ENCODE peak calls at places on chromosome 10, in seven cellular contexts. L, W, P, X, M, F and V are unnamed samples. For H3K4me1, the result is how much of the 10 kb centered on the place peaks cover.

GRCh38 chr10:127871631-127872010 is 21.1 kb downstream of the CLRN3 start:
- DNase-seq in W (no peak), M (no peak), F (no peak), P (no peak), L (no peak), X (no peak), V (no peak)

GRCh38 chr10:4981722-4982471 is 18.7 kb downstream of the AKR1C1 start:
- DNase-seq in X (peak), W (peak), F (peak), P (peak), M (peak), L (peak), V (peak)

GRCh38 chr10:6721480-6721879 is 141.4 kb upstream of the PRKCQ start:
- DNase-seq in P (no peak), L (no peak), W (peak), F (no peak), X (no peak), M (peak), V (peak)

GRCh38 chr10:77793831-77794230 is 132.7 kb downstream of the DLG5 start:
- DNase-seq in M (no peak), W (no peak), F (no peak), X (no peak), L (no peak), P (no peak), V (no peak)

GRCh38 chr10:615583-616152 is 73.8 kb downstream of the DIP2C start:
- DNase-seq in L (no peak), W (peak), P (no peak), X (no peak), M (no peak), F (no peak), V (no peak)

GRCh38 chr10:96585726-96586418 is 940 bp downstream of the TM9SF3 start:
- DNase-seq in L (no peak), W (peak), F (no peak), P (peak), M (peak), X (no peak), V (no peak)

GRCh38 chr10:34299105-34299611 is 515.9 kb downstream of the PARD3 start:
- DNase-seq in M (no peak), F (no peak), W (peak), L (no peak), P (no peak), X (no peak), V (peak)

GRCh38 chr10:60952067-60952845 is 8.3 kb upstream of the RHOBTB1 start:
- DNase-seq in W (no peak), P (no peak), L (no peak), M (no peak), X (no peak), F (no peak), V (no peak)

GRCh38 chr10:123156091-123156490 is 1.9 kb downstream of the BUB3 start:
- DNase-seq in F (no peak), M (no peak), X (no peak), P (no peak), W (peak), L (no peak), V (peak)

GRCh38 chr10:33803248-33803647 is 468.8 kb upstream of the NRP1 start:
- DNase-seq in M (no peak), W (peak), F (no peak), L (no peak), X (no peak), P (no peak), V (peak)

GRCh38 chr10:23534761-23535160 is 95.9 kb downstream of the OTUD1 start:
- DNase-seq in F (no peak), X (no peak), M (no peak), P (no peak), L (no peak), W (no peak), V (no peak)

DNA sequence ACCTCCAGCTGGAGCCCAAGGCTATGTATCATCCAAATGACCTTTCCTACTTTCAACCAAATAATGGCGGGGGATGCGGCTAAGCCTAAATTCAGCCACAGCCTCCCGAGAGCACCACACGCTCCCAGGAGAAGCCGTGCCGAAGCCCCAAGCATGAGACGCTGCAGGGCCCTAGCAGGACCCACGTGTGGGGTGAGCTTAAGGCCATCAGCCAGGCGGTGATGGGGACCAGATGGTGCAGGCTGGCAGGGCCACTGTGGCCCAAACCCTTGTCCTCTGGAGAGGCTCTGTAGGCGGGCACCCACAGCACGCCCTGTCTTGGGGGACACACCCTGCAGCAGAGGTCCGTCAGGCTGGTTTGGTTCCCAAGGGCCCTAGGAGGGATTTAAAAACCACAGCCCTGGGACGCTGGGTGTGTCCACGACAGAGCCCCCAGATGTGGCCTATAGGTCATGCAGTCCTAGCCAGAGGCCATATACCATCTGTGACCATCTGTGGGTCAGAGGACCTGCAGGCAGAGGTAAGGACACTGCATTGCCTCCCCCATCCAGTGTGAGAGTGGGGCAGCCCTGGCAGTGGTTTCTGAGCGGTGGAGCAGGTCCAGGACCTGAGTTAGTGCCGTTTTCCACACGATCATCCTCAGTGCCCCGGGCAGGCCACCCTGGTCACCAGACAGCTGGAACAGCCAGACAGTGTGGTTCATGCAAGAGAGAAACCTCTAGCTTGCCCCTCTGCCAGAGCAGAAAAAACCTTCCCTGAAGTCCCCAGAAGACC is 39.6 kb upstream of the INPP5A start:
- DNase-seq in F (no peak), P (no peak), M (no peak), L (no peak), X (no peak), W (no peak), V (no peak)
- H3K4me3 ChIP-seq in F (no peak), P (no peak), M (no peak), L (no peak), X (no peak), W (no peak), V (no peak)

GRCh38 chr10:42984761-42985325 is 92.0 kb upstream of the RET start:
- DNase-seq in X (no peak), M (no peak), F (no peak), L (no peak), P (no peak), W (no peak), V (no peak)
- H3K4me1 ChIP-seq in X (under half), M (under half), F (under half), L (under half), P (under half), W (under half), V (under half)

DNA sequence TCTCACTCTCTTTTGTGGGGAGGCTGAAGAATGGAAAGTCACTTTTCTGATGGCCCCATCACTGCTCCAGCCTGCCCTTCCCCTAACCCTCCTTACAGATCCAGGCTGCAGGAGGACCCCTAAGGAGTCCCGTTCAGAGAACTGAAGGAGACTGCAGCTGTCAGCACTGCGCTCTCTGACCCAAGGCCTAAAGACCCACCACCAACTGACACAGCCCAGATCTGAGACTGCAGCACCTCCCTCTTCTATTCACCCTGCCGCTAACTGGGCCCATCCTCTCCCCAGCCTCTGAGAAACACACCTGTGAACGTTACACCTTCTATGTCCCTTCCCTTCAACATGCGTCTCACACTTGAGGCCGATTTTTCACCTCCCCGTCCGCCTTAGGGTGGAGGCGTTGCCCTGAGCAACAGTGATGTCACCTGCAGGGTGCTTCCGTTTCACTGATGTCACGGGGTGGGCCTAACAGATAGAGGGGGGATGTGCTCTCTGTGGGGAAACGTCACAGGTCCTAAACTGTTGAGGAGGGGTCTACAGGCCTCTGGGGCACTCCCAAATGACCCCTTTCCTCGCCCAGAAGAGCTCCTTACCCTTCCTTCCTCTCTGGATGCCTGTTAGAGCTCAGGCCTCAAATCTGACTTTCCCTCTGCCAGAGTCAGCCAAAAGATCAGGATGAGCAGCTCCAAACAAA is 5.1 kb downstream of the ITPRIP start:
- DNase-seq in W (no peak), F (peak), M (peak), X (no peak), L (peak), P (peak), V (peak)
- H3K4me3 ChIP-seq in W (no peak), F (no peak), M (no peak), X (no peak), L (no peak), P (no peak), V (no peak)

GRCh38 chr10:99850041-99850766 is 67.8 kb downstream of the ABCC2 start:
- DNase-seq in F (no peak), L (no peak), M (peak), X (peak), W (no peak), P (no peak), V (no peak)
- H3K4me1 ChIP-seq in F (under half), L (under half), M (half or more), X (under half), W (under half), P (under half), V (under half)

GRCh38 chr10:17216901-17217395 is 11.1 kb upstream of the VIM start:
- DNase-seq in L (no peak), W (no peak), X (no peak), M (no peak), F (no peak), P (no peak), V (no peak)

GRCh38 chr10:17214991-17215781 is 12.9 kb upstream of the VIM start:
- DNase-seq in M (no peak), F (no peak), P (no peak), X (no peak), L (no peak), W (peak), V (peak)

GRCh38 chr10:17214486-17214885 is 13.0 kb upstream of the TRDMT1 start:
- DNase-seq in W (no peak), M (no peak), F (no peak), X (no peak), L (no peak), P (no peak), V (no peak)

GRCh38 chr10:17216217-17216900 is 11.7 kb upstream of the VIM start:
- DNase-seq in X (no peak), L (peak), F (no peak), P (no peak), M (no peak), W (peak), V (no peak)

DNA sequence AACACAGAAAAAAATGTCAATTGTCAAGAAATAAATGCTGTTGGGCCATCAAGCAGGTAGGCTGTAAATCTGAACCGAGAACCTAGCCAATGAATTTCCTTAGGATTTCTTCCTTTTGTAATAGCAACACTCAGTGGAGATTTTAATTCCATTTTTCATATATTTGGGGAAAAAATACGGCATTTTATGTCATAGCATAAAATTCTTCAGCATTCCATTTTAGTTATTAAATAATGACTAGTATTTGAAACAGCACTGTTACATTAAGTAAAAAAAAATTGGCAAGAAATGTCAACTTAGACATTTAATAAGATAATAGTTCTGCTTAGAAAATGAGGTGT is 12.3 kb upstream of the VIM start:
- DNase-seq in M (no peak), W (no peak), F (no peak), L (no peak), P (no peak), X (no peak), V (no peak)
- H3K4me3 ChIP-seq in M (no peak), W (peak), F (no peak), L (no peak), P (no peak), X (no peak), V (no peak)

DNA sequence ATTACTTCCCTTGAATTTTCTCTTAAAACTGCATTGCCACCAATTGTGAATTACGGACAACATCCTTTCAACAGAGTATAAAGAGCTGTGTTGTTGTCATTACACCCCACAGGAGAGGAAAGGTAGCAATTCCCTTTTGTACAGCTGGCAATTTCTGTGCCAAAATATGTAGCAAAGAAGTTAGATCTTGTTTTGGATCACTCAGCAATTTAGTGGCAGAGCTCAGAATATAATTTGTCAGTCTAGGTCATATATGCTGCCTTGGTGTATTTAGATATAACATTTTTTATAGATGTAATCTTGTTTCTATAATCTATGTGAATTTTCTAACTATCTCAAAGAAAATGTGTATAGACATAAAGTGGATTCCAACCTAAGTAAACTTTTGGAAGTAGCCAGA is 38.8 kb downstream of the NRBF2 start:
- DNase-seq in P (no peak), F (no peak), M (no peak), X (no peak), L (no peak), W (no peak), V (no peak)
- H3K4me1 ChIP-seq in P (under half), F (under half), M (under half), X (under half), L (under half), W (under half), V (under half)

DNA sequence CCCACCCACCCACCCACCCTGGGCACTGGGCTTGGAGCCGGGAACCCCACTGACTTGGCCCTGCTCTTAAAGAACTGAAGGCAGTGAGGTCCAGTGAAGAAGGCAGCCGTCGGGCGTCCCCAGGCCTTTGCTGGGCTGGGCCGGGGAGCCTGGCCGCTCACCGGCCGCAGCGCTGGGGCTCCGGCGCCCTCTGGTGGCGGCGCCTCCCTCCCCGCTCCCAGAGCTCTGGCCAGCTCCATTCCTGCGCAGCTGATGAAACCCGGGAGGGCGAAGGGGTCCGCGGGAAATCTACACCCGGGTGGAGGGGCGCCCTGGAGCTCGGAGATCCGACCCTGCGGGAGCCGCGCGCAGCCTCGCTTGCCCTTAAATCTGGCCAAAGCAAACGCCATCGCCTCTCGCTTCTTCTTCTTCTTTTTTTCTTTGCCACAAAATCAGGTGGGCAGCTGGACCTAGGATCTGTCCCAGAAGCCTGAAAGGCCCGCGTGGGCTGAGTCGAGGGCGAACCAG is 1.7 kb upstream of the CXCL12 start:
- DNase-seq in W (peak), L (peak), F (peak), P (peak), M (peak), X (no peak), V (peak)
- H3K4me3 ChIP-seq in W (no peak), L (no peak), F (no peak), P (no peak), M (peak), X (no peak), V (no peak)